ENCODE peak calls at places on chromosomes 2 and 18, in four cellular contexts. W is H1, J is SK-N-SH, V is mammary epithelial cell. R is an unnamed sample. For H3K27me3, the result is how much of the 10 kb centered on the place peaks cover.

GRCh38 chr2:42057902-42058450 is 10.2 kb downstream of the PKDCC start:
- DNase-seq in W (no peak), J (no peak), V (no peak), R (no peak)

GRCh38 chr2:240999873-241000541 is 1.6 kb downstream of the SNED1 start:
- DNase-seq in W (no peak), J (no peak), V (no peak), R (no peak)

GRCh38 chr2:170218931-170219330 is 41.0 kb downstream of the MYO3B start:
- DNase-seq in W (no peak), J (no peak), V (no peak), R (no peak)

GRCh38 chr2:9373505-9373904 is 49.8 kb downstream of the ITGB1BP1 start:
- DNase-seq in W (no peak), J (no peak), V (no peak), R (no peak)

GRCh38 chr2:234694244-234695013 is 197.5 kb upstream of the ARL4C start:
- DNase-seq in W (no peak), J (no peak), V (peak), R (no peak)

GRCh38 chr2:16665746-16666452 is at the start of gene CYRIA:
- DNase-seq in W (no peak), J (peak), V (peak), R (peak)

GRCh38 chr2:231198291-231199173 is at the start of gene ARMC9:
- DNase-seq in W (no peak), J (peak), V (peak), R (peak)

GRCh38 chr2:98472961-98473746 is 28.5 kb downstream of the INPP4A start:
- DNase-seq in W (no peak), J (no peak), V (no peak), R (no peak)

GRCh38 chr2:42074661-42075060 is 26.8 kb downstream of the PKDCC start:
- DNase-seq in W (no peak), J (no peak), V (no peak), R (peak)

GRCh38 chr2:129709030-129709955 is 270.2 kb upstream of the RAB6C start:
- DNase-seq in W (no peak), J (no peak), V (no peak), R (no peak)

GRCh38 chr2:234178309-234179030 is 128.0 kb downstream of the SPP2 start:
- DNase-seq in W (no peak), J (no peak), V (peak), R (no peak)

GRCh38 chr2:234483568-234484251 is 13.2 kb downstream of the ARL4C start:
- DNase-seq in W (no peak), J (no peak), V (no peak), R (no peak)

GRCh38 chr2:132871829-132872228 is 201.8 kb upstream of the LYPD1 start:
- DNase-seq in W (no peak), J (peak), V (no peak), R (no peak)

GRCh38 chr2:125313806-125314205 is 1288.7 kb downstream of the CNTNAP5 start:
- DNase-seq in W (no peak), J (no peak), V (no peak), R (peak)

GRCh38 chr18:4831791-4832375 is 365.2 kb downstream of the AKAIN1 start:
- DNase-seq in W (no peak), J (no peak), V (no peak), R (no peak)

GRCh38 chr2:158932246-158932645 is 36.2 kb upstream of the TANC1 start:
- DNase-seq in W (no peak), J (no peak), V (no peak), R (no peak)

GRCh38 chr2:68357608-68358337 is 7.3 kb upstream of the PLEK start:
- DNase-seq in W (peak), J (peak), V (peak), R (peak)

GRCh38 chr2:158969717-158970521 is 1.5 kb downstream of the TANC1 start:
- DNase-seq in W (no peak), J (peak), V (peak), R (peak)

GRCh38 chr2:48180557-48180956 is 274.3 kb upstream of the FBXO11 start:
- DNase-seq in W (no peak), J (no peak), V (no peak), R (no peak)

GRCh38 chr2:387980-388421 is 100.1 kb upstream of the ALKAL2 start:
- DNase-seq in W (no peak), J (no peak), V (no peak), R (peak)

GRCh38 chr2:47724221-47724981 is 58.5 kb upstream of the MSH6 start:
- DNase-seq in W (no peak), J (no peak), V (peak), R (no peak)

GRCh38 chr2:177708106-177708505 is 315.5 kb downstream of the AGPS start:
- DNase-seq in W (no peak), J (no peak), V (no peak), R (no peak)

GRCh38 chr2:81097361-81097760 is 792.8 kb upstream of the LRRTM1 start:
- DNase-seq in W (no peak), J (no peak), V (no peak), R (no peak)

GRCh38 chr2:149155181-149155580 is 116.7 kb downstream of the LYPD6B start:
- DNase-seq in W (no peak), J (no peak), V (no peak), R (no peak)

GRCh38 chr2:20671736-20672080 is 4.8 kb downstream of the GDF7 start:
- DNase-seq in W (no peak), J (no peak), V (no peak), R (peak)

GRCh38 chr2:20672191-20672951 is 5.4 kb downstream of the GDF7 start:
- DNase-seq in W (no peak), J (no peak), V (no peak), R (peak)

GRCh38 chr2:20669609-20670314 is 2.8 kb downstream of the GDF7 start:
- DNase-seq in W (no peak), J (peak), V (no peak), R (peak)

GRCh38 chr2:20670315-20671035 is 3.5 kb downstream of the GDF7 start:
- DNase-seq in W (no peak), J (peak), V (no peak), R (peak)

GRCh38 chr2:20671036-20671735 is 4.2 kb downstream of the GDF7 start:
- DNase-seq in W (no peak), J (peak), V (no peak), R (no peak)
- H3K27me3 ChIP-seq in W (half or more), J (half or more), V (under half), R (half or more)

GRCh38 chr2:96325884-96326255 is 753 bp downstream of the ITPRIPL1 start:
- DNase-seq in W (no peak), J (peak), V (no peak), R (no peak)
- H3K4me3 ChIP-seq in W (peak), J (peak), V (no peak), R (peak)

DNA sequence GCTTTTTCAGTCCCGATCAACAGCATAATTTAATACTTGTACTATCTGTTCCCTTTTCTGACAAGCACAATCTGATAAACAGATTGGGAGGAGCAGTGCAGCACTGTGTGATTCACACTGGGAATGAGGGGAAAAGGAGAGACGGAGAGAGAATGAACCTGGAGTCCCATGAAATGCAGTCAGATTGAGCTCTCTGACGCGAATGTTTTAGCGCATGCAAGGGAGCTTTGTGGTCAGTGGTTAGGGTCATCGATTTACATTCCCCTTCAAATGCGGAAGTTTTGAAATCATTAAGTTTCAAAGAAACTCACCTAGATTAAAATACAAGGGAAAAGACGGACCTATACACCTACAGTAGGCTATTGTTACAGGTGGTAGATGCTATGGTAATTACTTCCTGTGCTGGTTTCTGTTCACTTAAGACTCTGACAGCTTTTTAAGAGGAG is 99.6 kb downstream of the KCTD1 start:
- DNase-seq in W (no peak), J (no peak), V (no peak), R (no peak)
- H3K27me3 ChIP-seq in W (under half), J (under half), V (under half), R (under half)

GRCh38 chr2:136117391-136117841 is 533 bp downstream of the CXCR4 start:
- DNase-seq in W (no peak), J (peak), V (peak), R (peak)
- H3K4me3 ChIP-seq in W (peak), J (peak), V (no peak), R (peak)

GRCh38 chr2:20668470-20668869 is 1.5 kb downstream of the GDF7 start:
- DNase-seq in W (no peak), J (peak), V (no peak), R (peak)
- H3K27me3 ChIP-seq in W (half or more), J (half or more), V (half or more), R (half or more)